ENCODE peak calls at places on chromosomes 6 and 20, in nine cellular contexts. R is GM23248, P is IMR-90, U is Karpas-422, H is MM.1S, S is hepatocyte, M is GM12878, G is H1, L is H9. X is an unnamed sample.

GRCh38 chr6:43743682-43744381 is 26.2 kb upstream of the VEGFA start:
- DNase-seq in G (peak; percentile 4), L (no peak), U (no peak), H (no peak), R (no peak), S (no peak), M (no peak), P (no peak), X (no peak)

GRCh38 chr6:3390698-3391097 is 66.2 kb downstream of the SLC22A23 start:
- DNase-seq in U (no peak), G (no peak), L (no peak), H (no peak), M (no peak), R (peak; percentile 98), S (no peak), P (peak; percentile 69), X (no peak)

GRCh38 chr6:91161246-91161645 is 574.4 kb upstream of the MAP3K7 start:
- DNase-seq in R (no peak), H (no peak), L (no peak), S (no peak), M (no peak), U (no peak), P (no peak), G (no peak), X (no peak)

GRCh38 chr6:3162565-3163247 is 5.4 kb upstream of the TUBB2A start:
- DNase-seq in S (peak; percentile 90), H (peak; percentile 57), P (peak; percentile 71), R (peak; percentile 91), M (no peak), G (peak; percentile 85), L (peak; percentile 81), U (peak; percentile 51), X (peak; percentile 73)

GRCh38 chr6:118668761-118669411 is 17.5 kb upstream of the CEP85L start:
- DNase-seq in H (no peak), S (no peak), L (no peak), U (no peak), G (no peak), R (peak; percentile 57), M (no peak), P (peak; percentile 85), X (no peak)

GRCh38 chr20:19976595-19977372 is 40.4 kb upstream of the NAA20 start:
- DNase-seq in M (no peak), S (peak; percentile 62), G (peak; percentile 47), P (peak; percentile 83), U (no peak), R (peak; percentile 91), H (no peak), L (no peak), X (no peak)

GRCh38 chr6:154367839-154368695 is 11.5 kb upstream of the IPCEF1 start:
- DNase-seq in P (no peak), H (no peak), U (no peak), G (no peak), L (no peak), M (no peak), S (no peak), R (no peak), X (no peak)

GRCh38 chr20:40564997-40565680 is 123.9 kb downstream of the MAFB start:
- DNase-seq in S (peak; percentile 64), R (peak; percentile 81), L (no peak), M (no peak), P (peak; percentile 51), H (no peak), G (no peak), U (no peak), X (no peak)

GRCh38 chr6:14910692-14911547 is 334.9 kb upstream of the JARID2 start:
- DNase-seq in H (no peak), U (peak; percentile 73), L (no peak), S (no peak), M (peak; percentile 78), R (no peak), P (peak; percentile 43), G (no peak), X (peak; percentile 80)

GRCh38 chr6:6686748-6687601 is 98.5 kb downstream of the LY86 start:
- DNase-seq in L (peak; percentile 99), U (peak; percentile 96), G (peak; percentile 97), H (peak; percentile 92), S (peak; percentile 95), R (peak; percentile 42), M (no peak), P (no peak), X (peak; percentile 30)

GRCh38 chr6:74113901-74114300 is 417.9 kb downstream of the CD109 start:
- DNase-seq in L (no peak), U (no peak), P (peak; percentile 74), R (no peak), H (no peak), G (no peak), M (no peak), S (no peak), X (no peak)

GRCh38 chr6:156977527-156978291 is 200.5 kb downstream of the ARID1B start:
- DNase-seq in G (no peak), M (no peak), H (no peak), L (no peak), S (no peak), R (peak; percentile 65), P (peak; percentile 47), U (no peak), X (no peak)

GRCh38 chr20:17460119-17460518 is 71.1 kb downstream of the BFSP1 start:
- DNase-seq in S (no peak), P (no peak), U (no peak), G (peak; percentile 7), L (no peak), M (no peak), H (peak; percentile 44), R (no peak), X (no peak)

GRCh38 chr20:32507998-32508774 is 76.9 kb downstream of the NOL4L start:
- DNase-seq in M (no peak), S (no peak), G (no peak), H (no peak), L (peak; percentile 17), R (no peak), P (no peak), U (no peak), X (no peak)

DNA sequence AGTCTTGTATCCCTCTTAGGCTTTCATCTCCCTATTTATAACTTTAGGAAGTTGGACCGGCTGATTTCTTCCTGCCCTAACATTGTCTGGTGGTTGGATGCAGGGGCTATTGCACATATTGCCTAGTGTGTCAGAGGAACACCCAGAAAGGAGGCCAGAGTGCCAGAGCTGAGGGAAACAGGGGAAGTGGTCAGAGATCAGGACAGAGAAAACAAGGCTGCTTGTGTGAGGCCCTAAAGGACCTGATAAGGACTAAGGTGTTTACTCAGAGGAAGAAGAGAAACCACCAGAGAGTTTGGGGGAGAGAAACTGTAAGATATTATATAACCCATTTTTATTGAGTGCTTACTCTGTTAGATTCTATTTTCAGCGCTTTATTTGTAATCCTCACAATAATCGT is 53.9 kb upstream of the REV3L start:
- DNase-seq in U (no peak), R (no peak), L (no peak), H (peak; percentile 12), P (no peak), M (no peak), S (no peak), G (no peak), X (no peak)
- H4K20me1 ChIP-seq in U (peaks cover 14% of the 10 kb centered on the region), R (no peaks in the 10 kb centered on the region), L (no peaks in the 10 kb centered on the region), H (no peaks in the 10 kb centered on the region), P (no peaks in the 10 kb centered on the region), M (no peaks in the 10 kb centered on the region), S (no peaks in the 10 kb centered on the region), G (no peaks in the 10 kb centered on the region), X (no peaks in the 10 kb centered on the region)

GRCh38 chr20:61332016-61332975 is 80.2 kb downstream of the CDH4 start:
- DNase-seq in L (no peak), R (no peak), U (no peak), S (no peak), P (no peak), M (no peak), H (no peak), G (no peak), X (no peak)

GRCh38 chr20:61331542-61331941 is 79.5 kb downstream of the CDH4 start:
- DNase-seq in G (no peak), P (no peak), H (no peak), S (peak; percentile 45), M (no peak), U (no peak), R (no peak), L (peak; percentile 57), X (no peak)

GRCh38 chr20:61330441-61330840 is 78.4 kb downstream of the CDH4 start:
- DNase-seq in G (no peak), R (no peak), H (no peak), P (no peak), M (no peak), S (no peak), L (no peak), U (no peak), X (no peak)

GRCh38 chr20:61328906-61329558 is 77.0 kb downstream of the CDH4 start:
- DNase-seq in P (peak; percentile 17), S (no peak), L (no peak), M (no peak), U (no peak), H (no peak), G (no peak), R (no peak), X (no peak)

GRCh38 chr20:61333484-61334108 is 81.5 kb downstream of the CDH4 start:
- DNase-seq in H (no peak), S (no peak), R (no peak), U (no peak), G (no peak), P (no peak), L (no peak), M (no peak), X (no peak)
- H3K27ac ChIP-seq in H (no peak overlapping the region), S (no peak overlapping the region), R (no peak overlapping the region), U (no peak overlapping the region), G (no peak overlapping the region), P (no peak overlapping the region), L (no peak overlapping the region), M (no peak overlapping the region), X (no peak overlapping the region)

GRCh38 chr6:70764706-70765105 is 97.0 kb downstream of the SMAP1 start:
- DNase-seq in M (no peak), R (no peak), S (no peak), H (no peak), L (no peak), U (no peak), G (no peak), P (no peak), X (no peak)

GRCh38 chr6:70758883-70759282 is 91.2 kb downstream of the SMAP1 start:
- DNase-seq in U (no peak), L (no peak), G (no peak), S (no peak), P (no peak), R (no peak), M (no peak), H (no peak), X (no peak)

DNA sequence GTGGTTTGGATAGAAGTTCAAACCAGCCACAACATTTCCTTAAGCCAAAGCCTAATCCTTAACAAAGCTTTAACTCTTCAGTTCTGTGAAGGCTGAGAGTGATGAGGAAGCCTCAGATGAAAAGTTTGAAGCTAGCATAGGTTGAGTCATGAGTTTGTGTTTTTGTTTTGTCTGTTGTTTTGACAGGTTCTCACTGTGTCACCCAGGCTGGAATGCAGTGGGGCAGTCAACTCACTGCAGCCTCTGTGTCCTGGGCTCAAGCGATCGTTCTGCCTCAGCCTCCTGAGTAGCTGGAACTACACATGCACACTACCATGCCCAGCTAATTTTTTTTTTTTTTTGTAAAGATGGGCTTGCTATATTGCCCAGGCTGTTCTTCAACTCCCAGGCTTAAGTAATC is 96.1 kb downstream of the SMAP1 start:
- DNase-seq in P (peak; percentile 18), S (no peak), U (no peak), H (no peak), G (no peak), L (no peak), M (no peak), R (peak; percentile 27), X (no peak)
- H4K20me1 ChIP-seq in P (no peaks in the 10 kb centered on the region), S (no peaks in the 10 kb centered on the region), U (no peaks in the 10 kb centered on the region), H (no peaks in the 10 kb centered on the region), G (no peaks in the 10 kb centered on the region), L (no peaks in the 10 kb centered on the region), M (no peaks in the 10 kb centered on the region), R (no peaks in the 10 kb centered on the region), X (no peaks in the 10 kb centered on the region)

GRCh38 chr20:11080010-11080409 is 406.2 kb upstream of the JAG1 start:
- DNase-seq in M (no peak), G (no peak), R (no peak), S (no peak), L (no peak), U (no peak), H (no peak), P (peak; percentile 18), X (no peak)
- H3K27ac ChIP-seq in M (no peak overlapping the region), G (no peak overlapping the region), R (no peak overlapping the region), S (no peak overlapping the region), L (no peak overlapping the region), U (no peak overlapping the region), H (no peak overlapping the region), P (no peak overlapping the region), X (no peak overlapping the region)

X was measured in DND-41.